ENCODE peak calls at places on chromosomes 11 and 22, in ten cellular contexts. O is HCT116, G is colonic mucosa, J is HFF-Myc, U is uterus, D is neural progenitor cell, Y is fibroblast of the aortic adventitia, A is stomach, E is psoas muscle, L is mucosa of descending colon. X is an unnamed sample.

GRCh38 chr11:16897460-16898061 is 116.7 kb downstream of the PLEKHA7 start:
- DNase-seq in O (no peak), G (no peak), J (no peak), U (no peak), D (peak; percentile 94), Y (no peak), A (no peak), E (no peak), L (no peak), X (no peak)

GRCh38 chr11:82775736-82776346 is 42.2 kb upstream of the FAM181B start:
- DNase-seq in O (peak; percentile 36), G (peak; percentile 32), J (peak; percentile 25), U (no peak), D (peak; percentile 59), Y (peak; percentile 61), A (no peak), E (no peak), L (no peak), X (peak; percentile 72)

GRCh38 chr11:116842117-116842516 is 4.7 kb upstream of the APOA1 start:
- DNase-seq in O (no peak), G (no peak), J (no peak), U (no peak), D (no peak), Y (no peak), A (no peak), E (no peak), L (no peak), X (no peak)

GRCh38 chr22:45217806-45218205 is 22.9 kb downstream of the KIAA0930 start:
- DNase-seq in O (no peak), G (no peak), J (no peak), U (no peak), D (no peak), Y (no peak), A (no peak), E (peak; percentile 28), L (no peak), X (no peak)

GRCh38 chr11:33018840-33019239 is 3.2 kb downstream of the DEPDC7 start:
- DNase-seq in O (no peak), G (no peak), J (no peak), U (no peak), D (no peak), Y (no peak), A (no peak), E (no peak), L (no peak), X (no peak)

GRCh38 chr22:40428796-40429195 is 58.4 kb downstream of the SGSM3 start:
- DNase-seq in O (no peak), G (no peak), J (no peak), U (no peak), D (no peak), Y (no peak), A (no peak), E (no peak), L (no peak), X (no peak)

GRCh38 chr22:19877626-19878339 is 23.1 kb upstream of the GNB1L start:
- DNase-seq in O (no peak), G (no peak), J (no peak), U (no peak), D (peak; percentile 45), Y (peak; percentile 10), A (no peak), E (no peak), L (peak; percentile 48), X (peak; percentile 72)

GRCh38 chr11:47714554-47715081 is 551 bp downstream of the AGBL2 start:
- DNase-seq in O (no peak), G (peak; percentile 44), J (no peak), U (peak; percentile 20), D (peak; percentile 6), Y (peak; percentile 22), A (no peak), E (no peak), L (no peak), X (peak; percentile 11)

GRCh38 chr11:78727816-78728215 is 153.2 kb upstream of the NARS2 start:
- DNase-seq in O (no peak), G (no peak), J (no peak), U (no peak), D (no peak), Y (no peak), A (no peak), E (no peak), L (no peak), X (no peak)

GRCh38 chr11:68683086-68683951 is 1.0 kb upstream of the GAL start:
- DNase-seq in O (no peak), G (no peak), J (no peak), U (no peak), D (no peak), Y (no peak), A (no peak), E (no peak), L (no peak), X (no peak)

GRCh38 chr11:116505466-116506247 is 267.1 kb downstream of the BUD13 start:
- DNase-seq in O (no peak), G (no peak), J (no peak), U (no peak), D (no peak), Y (no peak), A (no peak), E (no peak), L (no peak), X (no peak)

GRCh38 chr11:80595011-80595410 is 1154.2 kb upstream of the TENM4 start:
- DNase-seq in O (no peak), G (no peak), J (no peak), U (no peak), D (no peak), Y (peak; percentile 91), A (no peak), E (no peak), L (no peak), X (peak; percentile 79)

DNA sequence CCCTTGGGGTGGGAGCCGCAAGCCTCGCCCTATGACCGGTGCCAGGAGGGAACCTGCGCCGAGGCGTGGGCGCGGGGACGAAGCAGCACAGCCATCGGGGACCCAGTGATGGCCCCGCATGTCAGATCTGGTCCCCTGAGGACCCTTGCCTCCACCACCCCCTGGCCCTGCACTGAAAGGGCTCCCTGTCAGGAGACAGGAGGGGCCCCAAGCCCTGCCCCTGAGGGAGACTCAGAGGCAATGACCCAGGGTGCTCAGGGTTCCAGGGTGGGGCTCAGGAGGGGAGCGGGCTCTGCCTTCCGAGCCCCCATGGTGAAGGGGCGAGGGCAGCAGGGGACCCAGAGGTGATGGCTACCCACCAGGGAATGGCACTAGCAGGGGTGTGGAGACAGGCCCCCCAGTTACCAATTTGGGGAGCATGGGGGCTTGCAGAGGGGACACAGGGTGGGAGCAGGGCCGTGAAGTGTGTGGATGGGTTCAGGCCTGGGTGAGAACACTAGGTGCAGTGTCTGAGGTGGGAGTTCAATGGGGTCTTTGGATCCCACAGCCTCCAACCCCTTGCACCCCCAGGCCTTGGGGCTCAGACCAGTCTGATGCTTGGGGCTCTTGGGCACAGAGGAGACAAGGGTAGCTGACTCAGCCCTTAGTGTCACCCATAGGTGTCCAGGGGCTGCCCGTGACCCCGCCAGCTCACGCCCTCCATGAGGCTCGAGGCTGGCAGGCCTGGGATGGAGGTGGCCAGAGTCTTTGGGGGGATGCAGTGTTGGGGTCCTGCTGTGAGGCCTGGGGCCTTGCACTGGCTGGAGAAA is 499 bp downstream of the LRRC56 start:
- DNase-seq in O (no peak), G (no peak), J (no peak), U (no peak), D (no peak), Y (no peak), A (no peak), E (peak; percentile 50), L (peak; percentile 55), X (no peak)
- TF ChIP-seq CTCF in O (no peak), G (no peak), J (no peak), U (no peak), D (no peak), Y (no peak), A (no peak), E (no peak), L (no peak), X (no peak)

DNA sequence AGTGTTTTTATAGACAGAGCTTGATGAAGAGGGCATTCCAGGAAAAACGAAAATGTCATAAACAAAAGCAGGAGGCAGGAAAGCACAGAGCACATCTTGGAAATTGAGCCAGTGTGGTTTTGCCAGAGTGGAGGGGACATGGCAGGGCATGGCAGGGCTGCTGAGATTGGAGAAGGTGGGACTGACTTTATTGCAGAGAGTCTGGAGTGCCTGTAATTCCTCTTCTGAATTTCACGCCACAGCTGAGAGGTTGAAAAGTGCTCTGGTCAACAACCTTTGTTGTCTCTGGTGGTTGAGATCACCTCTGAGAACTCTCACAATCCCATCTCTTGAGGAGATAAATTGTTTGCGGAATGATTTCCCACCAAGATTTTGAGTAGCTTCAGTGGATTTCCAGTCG is 16.4 kb downstream of the SLC5A1 start:
- DNase-seq in O (no peak), G (no peak), J (no peak), U (no peak), D (no peak), Y (no peak), A (no peak), E (no peak), L (no peak), X (no peak)
- H3K4me3 ChIP-seq in O (no peak overlapping the region), G (no peak overlapping the region), J (no peak overlapping the region), U (no peak overlapping the region), D (no peak overlapping the region), Y (no peak overlapping the region), A (no peak overlapping the region), E (no peak overlapping the region), L (no peak overlapping the region), X (no peak overlapping the region)

GRCh38 chr11:36034572-36035331 is 90.9 kb downstream of the LDLRAD3 start:
- DNase-seq in O (no peak), G (no peak), J (peak; percentile 73), U (no peak), D (no peak), Y (peak; percentile 86), A (no peak), E (no peak), L (no peak), X (peak; percentile 86)
- TF ChIP-seq CTCF in O (no peak), G (no peak), J (no peak), U (no peak), D (no peak), Y (peak; percentile 27), A (no peak), E (no peak), L (no peak), X (peak; percentile 7)

GRCh38 chr11:114079406-114080072 is 20.0 kb downstream of the ZBTB16 start:
- DNase-seq in O (no peak), G (no peak), J (no peak), U (peak; percentile 55), D (no peak), Y (no peak), A (no peak), E (peak; percentile 46), L (no peak), X (peak; percentile 55)

GRCh38 chr11:114075891-114076441 is 16.5 kb downstream of the ZBTB16 start:
- DNase-seq in O (peak; percentile 6), G (no peak), J (no peak), U (peak; percentile 65), D (peak; percentile 71), Y (peak; percentile 27), A (no peak), E (peak; percentile 76), L (no peak), X (peak; percentile 90)

GRCh38 chr11:114076974-114077373 is 17.5 kb downstream of the ZBTB16 start:
- DNase-seq in O (no peak), G (no peak), J (no peak), U (no peak), D (peak; percentile 25), Y (no peak), A (no peak), E (no peak), L (no peak), X (no peak)

GRCh38 chr11:114078423-114078822 is 18.9 kb downstream of the ZBTB16 start:
- DNase-seq in O (no peak), G (no peak), J (no peak), U (no peak), D (peak; percentile 44), Y (no peak), A (no peak), E (peak; percentile 23), L (no peak), X (no peak)

GRCh38 chr11:114077482-114078305 is 18.2 kb downstream of the ZBTB16 start:
- DNase-seq in O (no peak), G (no peak), J (no peak), U (no peak), D (no peak), Y (no peak), A (no peak), E (peak; percentile 48), L (no peak), X (no peak)
- H3K4me3 ChIP-seq in O (no peak overlapping the region), G (no peak overlapping the region), J (no peak overlapping the region), U (no peak overlapping the region), D (no peak overlapping the region), Y (no peak overlapping the region), A (no peak overlapping the region), E (peak overlapping the region; percentile 17), L (no peak overlapping the region), X (no peak overlapping the region)

X was measured in choroid plexus epithelial cell.